ENCODE peak calls at places on chromosomes 13 and 19, in six cellular contexts. One of them, this sample, is unnamed.

GRCh38 chr13:64248371-64249065 is 2832.9 kb upstream of the PCDH20 start:
- DNase-seq in heart left ventricle: no peak
- DNase-seq in body of pancreas: no peak
- DNase-seq in fibroblast of the aortic adventitia: peak; percentile 20
- DNase-seq in neural progenitor cell: no peak
- DNase-seq in glutamatergic neuron: no peak
- DNase-seq in this sample: no peak

GRCh38 chr19:3225677-3226093 is 1.2 kb downstream of the CELF5 start:
- DNase-seq in heart left ventricle: no peak
- DNase-seq in neural progenitor cell: no peak
- DNase-seq in glutamatergic neuron: no peak
- DNase-seq in fibroblast of the aortic adventitia: no peak
- DNase-seq in body of pancreas: no peak
- DNase-seq in this sample: no peak

GRCh38 chr13:30169442-30169841 is 137.9 kb downstream of the KATNAL1 start:
- DNase-seq in body of pancreas: no peak
- DNase-seq in neural progenitor cell: no peak
- DNase-seq in fibroblast of the aortic adventitia: peak; percentile 6
- DNase-seq in heart left ventricle: no peak
- DNase-seq in glutamatergic neuron: no peak
- DNase-seq in this sample: no peak

GRCh38 chr13:64130170-64130569 is 2714.5 kb upstream of the PCDH20 start:
- DNase-seq in body of pancreas: no peak
- DNase-seq in neural progenitor cell: no peak
- DNase-seq in glutamatergic neuron: no peak
- DNase-seq in heart left ventricle: no peak
- DNase-seq in fibroblast of the aortic adventitia: no peak
- DNase-seq in this sample: no peak

GRCh38 chr19:57817976-57818375 is 3.3 kb upstream of the ZNF552 start:
- DNase-seq in body of pancreas: no peak
- DNase-seq in fibroblast of the aortic adventitia: no peak
- DNase-seq in heart left ventricle: no peak
- DNase-seq in neural progenitor cell: no peak
- DNase-seq in glutamatergic neuron: no peak
- DNase-seq in this sample: no peak

GRCh38 chr19:4737955-4738580 is 14.4 kb upstream of the DPP9 start:
- DNase-seq in glutamatergic neuron: no peak
- DNase-seq in heart left ventricle: no peak
- DNase-seq in body of pancreas: no peak
- DNase-seq in fibroblast of the aortic adventitia: no peak
- DNase-seq in neural progenitor cell: peak; percentile 86
- DNase-seq in this sample: no peak

GRCh38 chr13:92224052-92224821 is 825.8 kb downstream of the GPC5 start:
- DNase-seq in body of pancreas: no peak
- DNase-seq in glutamatergic neuron: no peak
- DNase-seq in fibroblast of the aortic adventitia: peak; percentile 93
- DNase-seq in heart left ventricle: no peak
- DNase-seq in neural progenitor cell: no peak
- DNase-seq in this sample: no peak

GRCh38 chr13:100581504-100581903 is 7.1 kb downstream of the GGACT start:
- DNase-seq in fibroblast of the aortic adventitia: no peak
- DNase-seq in heart left ventricle: no peak
- DNase-seq in glutamatergic neuron: no peak
- DNase-seq in body of pancreas: no peak
- DNase-seq in neural progenitor cell: no peak
- DNase-seq in this sample: no peak

GRCh38 chr19:29683009-29683408 is 17.7 kb downstream of the PLEKHF1 start:
- DNase-seq in neural progenitor cell: peak; percentile 81
- DNase-seq in glutamatergic neuron: no peak
- DNase-seq in fibroblast of the aortic adventitia: no peak
- DNase-seq in heart left ventricle: no peak
- DNase-seq in body of pancreas: no peak
- DNase-seq in this sample: no peak

GRCh38 chr19:2777952-2778683 is 5.0 kb downstream of the SGTA start:
- DNase-seq in heart left ventricle: no peak
- DNase-seq in fibroblast of the aortic adventitia: no peak
- DNase-seq in body of pancreas: no peak
- DNase-seq in neural progenitor cell: no peak
- DNase-seq in glutamatergic neuron: no peak
- DNase-seq in this sample: no peak

GRCh38 chr13:51262501-51263211 is 40.5 kb downstream of the FAM124A start:
- DNase-seq in heart left ventricle: no peak
- DNase-seq in fibroblast of the aortic adventitia: no peak
- DNase-seq in glutamatergic neuron: no peak
- DNase-seq in body of pancreas: no peak
- DNase-seq in neural progenitor cell: peak; percentile 55
- DNase-seq in this sample: no peak
- TF ChIP-seq CTCF in heart left ventricle: peak; percentile 38
- TF ChIP-seq CTCF in fibroblast of the aortic adventitia: peak; percentile 12
- TF ChIP-seq CTCF in glutamatergic neuron: peak; percentile 9
- TF ChIP-seq CTCF in body of pancreas: no peak
- TF ChIP-seq CTCF in neural progenitor cell: no peak
- TF ChIP-seq CTCF in this sample: no peak

GRCh38 chr19:7142771-7143170 is 73.3 kb downstream of the ZNF557 start:
- DNase-seq in neural progenitor cell: no peak
- DNase-seq in glutamatergic neuron: no peak
- DNase-seq in fibroblast of the aortic adventitia: no peak
- DNase-seq in heart left ventricle: no peak
- DNase-seq in body of pancreas: no peak
- DNase-seq in this sample: no peak

GRCh38 chr19:7140137-7140536 is 70.6 kb downstream of the ZNF557 start:
- DNase-seq in heart left ventricle: no peak
- DNase-seq in body of pancreas: no peak
- DNase-seq in glutamatergic neuron: no peak
- DNase-seq in fibroblast of the aortic adventitia: no peak
- DNase-seq in neural progenitor cell: no peak
- DNase-seq in this sample: no peak

GRCh38 chr19:7138402-7138801 is 68.9 kb downstream of the ZNF557 start:
- DNase-seq in glutamatergic neuron: no peak
- DNase-seq in fibroblast of the aortic adventitia: no peak
- DNase-seq in neural progenitor cell: no peak
- DNase-seq in heart left ventricle: no peak
- DNase-seq in body of pancreas: no peak
- DNase-seq in this sample: no peak

GRCh38 chr19:7137120-7137519 is 67.6 kb downstream of the ZNF557 start:
- DNase-seq in neural progenitor cell: no peak
- DNase-seq in glutamatergic neuron: no peak
- DNase-seq in fibroblast of the aortic adventitia: no peak
- DNase-seq in body of pancreas: no peak
- DNase-seq in heart left ventricle: no peak
- DNase-seq in this sample: no peak

GRCh38 chr19:7139095-7139494 is 69.6 kb downstream of the ZNF557 start:
- DNase-seq in glutamatergic neuron: no peak
- DNase-seq in heart left ventricle: no peak
- DNase-seq in body of pancreas: no peak
- DNase-seq in neural progenitor cell: no peak
- DNase-seq in fibroblast of the aortic adventitia: no peak
- DNase-seq in this sample: no peak
- TF ChIP-seq CTCF in glutamatergic neuron: no peak
- TF ChIP-seq CTCF in heart left ventricle: no peak
- TF ChIP-seq CTCF in body of pancreas: no peak
- TF ChIP-seq CTCF in neural progenitor cell: no peak
- TF ChIP-seq CTCF in fibroblast of the aortic adventitia: no peak
- TF ChIP-seq CTCF in this sample: no peak

DNA sequence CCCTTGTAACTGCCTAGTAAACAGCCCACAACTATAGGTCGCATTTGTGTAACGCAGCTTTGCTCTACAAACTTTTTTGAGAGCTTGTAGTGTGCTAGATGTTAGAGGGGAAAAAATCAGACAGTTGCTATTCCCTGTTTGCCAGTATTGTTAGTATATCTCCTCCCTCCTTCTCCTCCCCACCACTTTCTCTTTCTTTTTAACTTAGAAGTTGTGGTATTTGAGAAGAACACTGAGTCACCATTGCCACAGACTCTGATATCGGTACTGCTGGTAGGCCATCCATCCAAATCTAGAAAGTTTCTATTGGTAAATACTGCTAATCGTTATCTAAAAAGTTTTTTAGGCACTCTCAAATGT is 661 bp downstream of the POMP start:
- DNase-seq in heart left ventricle: no peak
- DNase-seq in body of pancreas: no peak
- DNase-seq in glutamatergic neuron: no peak
- DNase-seq in neural progenitor cell: no peak
- DNase-seq in fibroblast of the aortic adventitia: peak; percentile 75
- DNase-seq in this sample: no peak
- TF ChIP-seq CTCF in heart left ventricle: no peak
- TF ChIP-seq CTCF in body of pancreas: no peak
- TF ChIP-seq CTCF in glutamatergic neuron: no peak
- TF ChIP-seq CTCF in neural progenitor cell: no peak
- TF ChIP-seq CTCF in fibroblast of the aortic adventitia: no peak
- TF ChIP-seq CTCF in this sample: no peak

GRCh38 chr13:95552539-95553270 is at the start of gene CLDN10:
- DNase-seq in heart left ventricle: peak; percentile 27
- DNase-seq in body of pancreas: peak; percentile 82
- DNase-seq in glutamatergic neuron: peak; percentile 84
- DNase-seq in neural progenitor cell: peak; percentile 87
- DNase-seq in fibroblast of the aortic adventitia: no peak
- DNase-seq in this sample: no peak
- TF ChIP-seq CTCF in heart left ventricle: no peak
- TF ChIP-seq CTCF in body of pancreas: peak; percentile 52
- TF ChIP-seq CTCF in glutamatergic neuron: peak; percentile 81
- TF ChIP-seq CTCF in neural progenitor cell: peak; percentile 81
- TF ChIP-seq CTCF in fibroblast of the aortic adventitia: peak; percentile 3
- TF ChIP-seq CTCF in this sample: no peak

GRCh38 chr13:22278336-22278929 is 607.6 kb downstream of the FGF9 start:
- DNase-seq in heart left ventricle: peak; percentile 40
- DNase-seq in fibroblast of the aortic adventitia: peak; percentile 25
- DNase-seq in neural progenitor cell: peak; percentile 73
- DNase-seq in body of pancreas: peak; percentile 77
- DNase-seq in glutamatergic neuron: peak; percentile 68
- DNase-seq in this sample: peak; percentile 41
- TF ChIP-seq CTCF in heart left ventricle: peak; percentile 53
- TF ChIP-seq CTCF in fibroblast of the aortic adventitia: peak; percentile 6
- TF ChIP-seq CTCF in neural progenitor cell: peak; percentile 63
- TF ChIP-seq CTCF in body of pancreas: peak; percentile 61
- TF ChIP-seq CTCF in glutamatergic neuron: peak; percentile 73
- TF ChIP-seq CTCF in this sample: peak; percentile 58

DNA sequence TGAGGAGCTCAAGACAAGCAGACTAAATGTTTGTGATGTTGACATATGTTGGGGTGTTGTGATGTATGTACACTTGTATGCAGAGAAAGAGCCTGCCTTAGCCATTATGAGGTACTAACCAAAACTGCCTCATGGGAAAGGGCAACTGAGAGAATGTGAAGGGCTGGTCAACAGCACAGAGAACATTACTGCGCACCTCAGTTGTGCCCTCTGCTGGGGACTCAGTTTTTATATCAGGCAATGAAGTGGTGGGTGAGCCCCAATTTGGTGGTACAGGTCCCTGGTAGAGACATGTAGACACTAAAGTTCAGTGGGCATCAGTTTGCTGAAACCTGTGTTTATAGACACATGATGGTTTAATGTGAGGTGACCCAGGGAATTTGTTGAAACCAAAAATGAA is 286.9 kb downstream of the DCT start:
- DNase-seq in neural progenitor cell: peak; percentile 67
- DNase-seq in glutamatergic neuron: peak; percentile 50
- DNase-seq in body of pancreas: peak; percentile 19
- DNase-seq in fibroblast of the aortic adventitia: peak; percentile 29
- DNase-seq in heart left ventricle: no peak
- DNase-seq in this sample: no peak
- TF ChIP-seq CTCF in neural progenitor cell: peak; percentile 76
- TF ChIP-seq CTCF in glutamatergic neuron: peak; percentile 52
- TF ChIP-seq CTCF in body of pancreas: peak; percentile 44
- TF ChIP-seq CTCF in fibroblast of the aortic adventitia: peak; percentile 41
- TF ChIP-seq CTCF in heart left ventricle: peak; percentile 46
- TF ChIP-seq CTCF in this sample: no peak